ENCODE peak calls at places on chromosomes 12 and 14, in six cellular contexts. O, A, V, D, J and Y are unnamed samples.

GRCh38 chr14:72864712-72865365 is 29.1 kb downstream of the DPF3 start:
- DNase-seq in O (no peak), A (no peak), V (peak; percentile 61), J (no peak), D (no peak), Y (no peak)

GRCh38 chr12:123384318-123384993 is 524 bp downstream of the KMT5A start:
- DNase-seq in A (no peak), V (no peak), O (peak; percentile 52), J (peak; percentile 59), D (peak; percentile 11), Y (no peak)

GRCh38 chr12:7136676-7137075 is 6.5 kb downstream of the CLSTN3 start:
- DNase-seq in V (no peak), D (no peak), J (peak; percentile 44), O (no peak), A (no peak), Y (no peak)

GRCh38 chr12:52615208-52615868 is 3.0 kb downstream of the KRT73 start:
- DNase-seq in D (no peak), A (no peak), J (no peak), O (no peak), V (no peak), Y (peak; percentile 23)

GRCh38 chr12:16449459-16449858 is 102.0 kb downstream of the MGST1 start:
- DNase-seq in V (no peak), D (no peak), O (no peak), J (no peak), A (no peak), Y (no peak)

GRCh38 chr14:24113379-24113800 is 1.2 kb upstream of the DCAF11 start:
- DNase-seq in A (no peak), V (no peak), J (no peak), D (no peak), O (no peak), Y (no peak)

GRCh38 chr12:117472983-117473382 is 111.6 kb upstream of the NOS1 start:
- DNase-seq in A (peak; percentile 23), J (no peak), D (peak; percentile 48), O (peak; percentile 21), V (no peak), Y (no peak)

GRCh38 chr12:114167431-114167830 is 201.3 kb upstream of the RBM19 start:
- DNase-seq in O (no peak), J (no peak), A (no peak), D (no peak), V (no peak), Y (no peak)

DNA sequence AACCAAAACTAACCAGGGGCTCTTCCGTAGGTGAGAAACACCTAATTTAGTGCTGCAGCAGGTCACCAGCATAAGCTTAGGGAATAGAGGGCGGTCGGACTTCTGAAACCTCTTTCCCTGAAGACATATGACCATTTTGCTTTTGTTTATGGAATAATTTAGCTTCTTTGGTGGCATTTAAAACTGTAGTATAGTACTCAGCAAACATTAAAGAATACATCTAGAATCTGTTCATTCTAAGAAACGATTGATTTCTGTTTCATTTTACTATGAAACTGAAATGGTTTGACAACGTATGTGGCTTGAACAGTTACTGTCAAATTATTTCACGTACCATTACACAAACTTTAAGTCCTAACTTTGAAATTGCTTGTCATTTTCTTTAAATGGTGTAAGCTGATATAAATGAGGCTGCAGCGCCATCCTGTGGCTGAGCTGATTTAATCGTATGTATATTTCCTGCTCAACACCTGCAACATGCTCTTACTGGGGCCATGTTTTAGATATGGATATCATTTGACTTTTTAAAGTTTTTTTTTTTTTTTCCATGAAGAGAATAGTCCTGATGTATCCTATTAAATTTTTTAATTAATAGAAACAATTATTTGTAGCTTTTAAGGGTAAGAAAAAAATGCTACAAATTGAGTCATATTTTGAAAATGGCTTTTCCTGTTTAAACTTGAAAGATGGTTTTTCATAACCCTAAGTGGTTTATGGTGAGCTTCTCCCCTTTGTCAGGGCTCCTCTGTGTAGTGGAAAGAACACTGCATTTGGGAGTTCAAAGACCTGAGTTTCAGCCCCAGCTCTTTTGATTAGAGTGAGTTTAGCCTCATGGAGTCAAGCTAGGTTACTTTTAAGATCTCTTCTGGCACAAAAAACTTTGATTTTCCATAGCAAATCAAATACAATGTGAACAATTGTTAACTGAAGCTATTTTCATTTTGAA is 27.4 kb downstream of the CFAP54 start:
- DNase-seq in V (peak; percentile 73), O (peak; percentile 79), J (peak; percentile 78), D (peak; percentile 84), A (peak; percentile 59), Y (peak; percentile 68)
- H3K4me3 ChIP-seq in V (no peak overlapping the region), O (no peak overlapping the region), J (no peak overlapping the region), D (no peak overlapping the region), A (no peak overlapping the region), Y (no peak overlapping the region)

DNA sequence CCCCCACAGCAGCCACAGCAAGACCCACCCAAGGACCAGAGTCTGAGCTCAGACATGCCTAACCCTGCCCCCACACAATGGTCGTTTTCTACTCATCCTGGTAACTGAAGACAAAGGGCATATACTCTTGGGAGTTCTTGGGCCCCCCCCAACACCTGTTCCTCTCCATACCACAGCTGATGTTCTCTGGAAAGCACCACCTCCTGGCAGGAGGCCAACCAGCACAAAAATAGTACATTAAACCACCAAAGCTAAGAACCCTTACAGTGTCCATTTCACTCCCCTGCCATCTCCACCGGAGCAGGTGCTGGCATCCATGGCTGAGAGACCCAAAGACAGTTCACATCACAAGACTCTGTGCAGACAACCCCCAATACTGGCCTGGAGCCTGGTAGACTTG is 80.6 kb upstream of the DAAM1 start:
- DNase-seq in D (no peak), A (no peak), J (peak; percentile 20), O (no peak), V (no peak), Y (no peak)
- H3K4me1 ChIP-seq in D (no peaks in the 10 kb centered on the region), A (no peaks in the 10 kb centered on the region), J (no peaks in the 10 kb centered on the region), O (no peaks in the 10 kb centered on the region), V (no peaks in the 10 kb centered on the region), Y (no peaks in the 10 kb centered on the region)

DNA sequence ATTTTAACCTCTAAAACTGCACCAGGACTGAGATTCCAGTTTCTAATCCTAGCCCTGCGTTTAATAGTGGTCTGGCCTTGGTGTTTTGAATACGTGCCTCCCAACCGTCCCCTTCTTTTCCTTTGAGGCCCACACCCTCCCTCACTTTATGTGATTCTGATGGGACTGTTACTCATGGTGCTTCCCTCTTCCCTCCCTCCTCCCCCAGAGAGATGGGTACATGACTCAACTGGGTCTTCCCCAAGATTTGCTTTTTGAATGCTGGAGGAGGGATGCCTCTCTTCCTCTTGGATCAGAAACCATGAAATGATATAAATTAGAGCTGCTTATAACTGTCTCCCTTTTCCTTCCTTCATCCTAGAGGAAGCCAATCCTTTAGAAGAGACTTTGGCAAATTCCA is 8.2 kb upstream of the PPP2R5E start:
- DNase-seq in J (no peak), V (no peak), D (no peak), O (no peak), A (no peak), Y (no peak)
- H3K36me3 ChIP-seq in J (no peaks in the 10 kb centered on the region), V (no peaks in the 10 kb centered on the region), D (no peaks in the 10 kb centered on the region), O (no peaks in the 10 kb centered on the region), A (no peaks in the 10 kb centered on the region), Y (no peaks in the 10 kb centered on the region)

GRCh38 chr14:69716483-69717187 is 50.3 kb upstream of the SRSF5 start:
- DNase-seq in J (no peak), A (no peak), V (no peak), O (no peak), D (no peak), Y (no peak)
- H3K4me3 ChIP-seq in J (no peak overlapping the region), A (no peak overlapping the region), V (no peak overlapping the region), O (no peak overlapping the region), D (no peak overlapping the region), Y (no peak overlapping the region)

GRCh38 chr12:54426690-54427089 is 7.6 kb upstream of the ITGA5 start:
- DNase-seq in A (no peak), V (no peak), O (no peak), J (no peak), D (no peak), Y (no peak)
- H3K4me1 ChIP-seq in A (no peaks in the 10 kb centered on the region), V (peaks cover 90% of the 10 kb centered on the region), O (peaks cover 25% of the 10 kb centered on the region), J (peaks cover 85% of the 10 kb centered on the region), D (peaks cover 49% of the 10 kb centered on the region), Y (peaks cover 18% of the 10 kb centered on the region)